ENCODE peak calls at places on chromosome 5, in six cellular contexts. Z is tibial artery; D is CD4-positive, alpha-beta T cell; G is mammary epithelial cell; H is HL-60; J is neuronal stem cell. P is an unnamed sample.

GRCh38 chr5:14322437-14323187 is 179.5 kb downstream of the TRIO start:
- DNase-seq in Z (no peak), D (no peak), G (no peak), H (no peak), J (no peak), P (no peak)

GRCh38 chr5:135008981-135009735 is 24.9 kb downstream of the PITX1 start:
- DNase-seq in Z (no peak), D (no peak), G (no peak), H (no peak), J (no peak), P (peak; percentile 4)

GRCh38 chr5:158590936-158591863 is 508.5 kb downstream of the EBF1 start:
- DNase-seq in Z (no peak), D (no peak), G (peak; percentile 1), H (no peak), J (peak; percentile 47), P (peak; percentile 10)

GRCh38 chr5:129306725-129307124 is 153.4 kb upstream of the ADAMTS19 start:
- DNase-seq in Z (no peak), D (no peak), G (no peak), H (no peak), J (no peak), P (no peak)

GRCh38 chr5:16615737-16616535 is 861 bp downstream of the RETREG1 start:
- DNase-seq in Z (no peak), D (peak; percentile 6), G (peak; percentile 22), H (no peak), J (no peak), P (peak; percentile 27)

GRCh38 chr5:61254969-61255555 is 77.0 kb upstream of the ZSWIM6 start:
- DNase-seq in Z (no peak), D (no peak), G (peak; percentile 78), H (no peak), J (no peak), P (no peak)

GRCh38 chr5:137808503-137809135 is 54.5 kb upstream of the HNRNPA0 start:
- DNase-seq in Z (no peak), D (no peak), G (no peak), H (no peak), J (no peak), P (no peak)

GRCh38 chr5:37757980-37758582 is 81.8 kb downstream of the GDNF start:
- DNase-seq in Z (no peak), D (no peak), G (no peak), H (no peak), J (no peak), P (no peak)

GRCh38 chr5:103237783-103238182 is 20.8 kb upstream of the MACIR start:
- DNase-seq in Z (no peak), D (no peak), G (no peak), H (no peak), J (no peak), P (no peak)

GRCh38 chr5:153404747-153405146 is 85.7 kb upstream of the GRIA1 start:
- DNase-seq in Z (no peak), D (no peak), G (no peak), H (no peak), J (peak; percentile 12), P (no peak)

GRCh38 chr5:169218176-169218575 is 82.8 kb downstream of the SLIT3 start:
- DNase-seq in Z (no peak), D (no peak), G (no peak), H (no peak), J (no peak), P (no peak)
- H3K27me3 ChIP-seq in Z (no peaks in the 10 kb centered on the region), D (no peaks in the 10 kb centered on the region), G (no peaks in the 10 kb centered on the region), H (no peaks in the 10 kb centered on the region), J (no peaks in the 10 kb centered on the region), P (no peaks in the 10 kb centered on the region)

GRCh38 chr5:32153723-32154122 is 20.4 kb downstream of the GOLPH3 start:
- DNase-seq in Z (no peak), D (no peak), G (no peak), H (no peak), J (no peak), P (no peak)
- H3K27me3 ChIP-seq in Z (no peaks in the 10 kb centered on the region), D (no peaks in the 10 kb centered on the region), G (no peaks in the 10 kb centered on the region), H (no peaks in the 10 kb centered on the region), J (no peaks in the 10 kb centered on the region), P (no peaks in the 10 kb centered on the region)

DNA sequence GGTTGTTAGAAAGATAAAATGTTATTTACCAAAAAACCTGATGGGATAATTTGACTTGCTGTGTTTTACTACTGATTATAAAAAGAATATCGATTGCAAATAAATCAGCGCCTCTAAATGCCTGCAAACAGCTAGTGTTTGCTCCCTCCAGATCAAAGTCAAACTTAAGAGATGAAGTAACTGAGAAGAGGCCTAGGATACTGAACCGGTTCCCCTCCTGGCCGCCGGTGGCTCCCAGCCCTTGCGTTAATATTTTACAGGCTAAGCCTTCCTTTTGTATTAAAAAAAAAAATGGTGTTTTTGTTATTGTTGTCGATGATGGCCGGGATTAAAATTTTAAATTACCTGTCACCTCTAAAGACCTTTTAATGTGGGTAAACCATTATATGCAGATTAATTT is 2.6 kb downstream of the IRX1 start:
- DNase-seq in Z (no peak), D (no peak), G (peak; percentile 39), H (no peak), J (no peak), P (no peak)
- H3K27me3 ChIP-seq in Z (no peaks in the 10 kb centered on the region), D (peaks cover 81% of the 10 kb centered on the region), G (no peaks in the 10 kb centered on the region), H (peaks cover 76% of the 10 kb centered on the region), J (peaks cover 49% of the 10 kb centered on the region), P (no peaks in the 10 kb centered on the region)

GRCh38 chr5:3180610-3181009 is 415.0 kb upstream of the IRX1 start:
- DNase-seq in Z (no peak), D (no peak), G (no peak), H (no peak), J (no peak), P (no peak)
- H3K27me3 ChIP-seq in Z (no peaks in the 10 kb centered on the region), D (no peaks in the 10 kb centered on the region), G (no peaks in the 10 kb centered on the region), H (no peaks in the 10 kb centered on the region), J (no peaks in the 10 kb centered on the region), P (no peaks in the 10 kb centered on the region)

DNA sequence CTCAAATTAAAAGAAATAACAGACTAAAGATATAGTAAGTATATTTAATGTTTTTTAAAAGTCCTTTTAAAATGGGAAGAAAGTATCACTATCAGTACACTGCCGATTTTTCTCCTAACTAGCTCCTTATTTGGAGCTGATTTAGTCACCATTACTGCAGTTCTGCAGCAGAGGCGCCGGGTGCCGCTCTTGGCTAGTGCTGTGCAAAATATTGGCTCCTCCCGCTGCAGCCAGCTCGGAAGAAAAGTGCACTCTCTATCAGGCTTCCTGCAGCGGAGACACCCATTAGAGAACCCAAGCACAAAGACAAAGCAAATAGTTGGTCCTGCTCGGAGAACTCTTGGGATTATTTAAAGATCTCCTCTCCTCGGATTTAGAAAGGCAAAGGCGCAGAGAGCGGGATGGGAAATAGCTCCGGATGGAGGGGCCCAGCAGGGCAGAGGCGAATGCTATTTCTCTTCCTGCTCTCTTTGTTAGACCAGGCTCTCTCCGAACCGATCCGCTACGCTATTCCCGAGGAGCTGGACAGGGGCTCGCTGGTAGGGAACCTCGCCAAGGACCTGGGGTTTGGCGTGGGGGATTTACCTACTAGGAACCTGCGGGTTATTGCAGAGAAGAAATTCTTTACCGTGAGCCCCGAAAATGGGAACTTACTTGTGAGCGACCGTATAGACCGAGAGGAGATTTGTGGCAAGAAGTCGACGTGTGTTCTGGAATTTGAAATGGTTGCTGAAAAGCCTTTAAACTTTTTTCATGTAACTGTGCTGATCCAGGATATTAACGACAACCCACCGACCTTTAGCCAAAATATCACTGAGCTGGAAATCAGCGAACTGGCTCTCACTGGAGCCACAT is at the start of gene PCDHGB3:
- DNase-seq in Z (no peak), D (peak; percentile 28), G (peak; percentile 12), H (peak; percentile 55), J (no peak), P (no peak)
- H3K27me3 ChIP-seq in Z (no peaks in the 10 kb centered on the region), D (peaks cover 76% of the 10 kb centered on the region), G (peaks cover 1% of the 10 kb centered on the region), H (no peaks in the 10 kb centered on the region), J (no peaks in the 10 kb centered on the region), P (no peaks in the 10 kb centered on the region)

P was measured in HAP-1.